ENCODE peak calls at places on chromosomes 12 and 14, in six cellular contexts. One of them, this sample, is unnamed.

GRCh38 chr12:77679701-77680100 is 151.0 kb upstream of the NAV3 start:
- DNase-seq in MV-4-11: no peak
- DNase-seq in iPS-NIHi11: no peak
- DNase-seq in upper lobe of right lung: no peak
- DNase-seq in NCI-H2107: no peak
- DNase-seq in naive thymus-derived CD8-positive, alpha-beta T cell: no peak
- DNase-seq in this sample: no peak

GRCh38 chr12:69415471-69416275 is 54.5 kb upstream of the FRS2 start:
- DNase-seq in MV-4-11: peak; percentile 36
- DNase-seq in iPS-NIHi11: peak; percentile 70
- DNase-seq in upper lobe of right lung: no peak
- DNase-seq in naive thymus-derived CD8-positive, alpha-beta T cell: no peak
- DNase-seq in NCI-H2107: no peak
- DNase-seq in this sample: peak; percentile 40

GRCh38 chr12:89544730-89545184 is 18.9 kb upstream of the POC1B start:
- DNase-seq in iPS-NIHi11: peak; percentile 26
- DNase-seq in MV-4-11: peak; percentile 88
- DNase-seq in upper lobe of right lung: peak; percentile 63
- DNase-seq in NCI-H2107: no peak
- DNase-seq in naive thymus-derived CD8-positive, alpha-beta T cell: no peak
- DNase-seq in this sample: no peak

GRCh38 chr12:104137175-104137901 is 672 bp downstream of the NFYB start:
- DNase-seq in iPS-NIHi11: peak; percentile 46
- DNase-seq in MV-4-11: peak; percentile 30
- DNase-seq in NCI-H2107: peak; percentile 29
- DNase-seq in upper lobe of right lung: peak; percentile 73
- DNase-seq in naive thymus-derived CD8-positive, alpha-beta T cell: peak; percentile 22
- DNase-seq in this sample: peak; percentile 23

GRCh38 chr12:49201595-49202295 is 12.9 kb upstream of the TUBA1A start:
- DNase-seq in upper lobe of right lung: no peak
- DNase-seq in NCI-H2107: peak; percentile 44
- DNase-seq in MV-4-11: no peak
- DNase-seq in iPS-NIHi11: peak; percentile 29
- DNase-seq in naive thymus-derived CD8-positive, alpha-beta T cell: peak; percentile 24
- DNase-seq in this sample: peak; percentile 36

GRCh38 chr12:56361487-56362129 is 1.0 kb downstream of the APOF start:
- DNase-seq in NCI-H2107: no peak
- DNase-seq in upper lobe of right lung: no peak
- DNase-seq in iPS-NIHi11: no peak
- DNase-seq in MV-4-11: no peak
- DNase-seq in naive thymus-derived CD8-positive, alpha-beta T cell: no peak
- DNase-seq in this sample: no peak

GRCh38 chr14:51236314-51236713 is 3.7 kb upstream of the TMX1 start:
- DNase-seq in iPS-NIHi11: no peak
- DNase-seq in MV-4-11: peak; percentile 92
- DNase-seq in NCI-H2107: no peak
- DNase-seq in naive thymus-derived CD8-positive, alpha-beta T cell: no peak
- DNase-seq in upper lobe of right lung: no peak
- DNase-seq in this sample: peak; percentile 38

GRCh38 chr12:70724444-70724843 is 87.2 kb upstream of the PTPRB start:
- DNase-seq in NCI-H2107: no peak
- DNase-seq in upper lobe of right lung: no peak
- DNase-seq in iPS-NIHi11: peak; percentile 45
- DNase-seq in MV-4-11: peak; percentile 4
- DNase-seq in naive thymus-derived CD8-positive, alpha-beta T cell: no peak
- DNase-seq in this sample: peak; percentile 40

GRCh38 chr12:123608192-123608591 is 6.3 kb downstream of the DDX55 start:
- DNase-seq in iPS-NIHi11: no peak
- DNase-seq in naive thymus-derived CD8-positive, alpha-beta T cell: no peak
- DNase-seq in upper lobe of right lung: no peak
- DNase-seq in NCI-H2107: no peak
- DNase-seq in MV-4-11: no peak
- DNase-seq in this sample: no peak

GRCh38 chr14:61561657-61562276 is 133.5 kb upstream of the HIF1A start:
- DNase-seq in iPS-NIHi11: peak; percentile 43
- DNase-seq in MV-4-11: peak; percentile 28
- DNase-seq in naive thymus-derived CD8-positive, alpha-beta T cell: no peak
- DNase-seq in upper lobe of right lung: peak; percentile 74
- DNase-seq in NCI-H2107: no peak
- DNase-seq in this sample: no peak

GRCh38 chr14:79842270-79842669 is 369.0 kb downstream of the DIO2 start:
- DNase-seq in MV-4-11: no peak
- DNase-seq in NCI-H2107: no peak
- DNase-seq in upper lobe of right lung: no peak
- DNase-seq in naive thymus-derived CD8-positive, alpha-beta T cell: no peak
- DNase-seq in iPS-NIHi11: no peak
- DNase-seq in this sample: no peak

GRCh38 chr12:12804011-12804410 is 9.1 kb upstream of the DDX47 start:
- DNase-seq in iPS-NIHi11: no peak
- DNase-seq in naive thymus-derived CD8-positive, alpha-beta T cell: no peak
- DNase-seq in upper lobe of right lung: no peak
- DNase-seq in NCI-H2107: no peak
- DNase-seq in MV-4-11: no peak
- DNase-seq in this sample: no peak

GRCh38 chr14:95667251-95667693 is 19.0 kb upstream of the TCL1B start:
- DNase-seq in MV-4-11: no peak
- DNase-seq in NCI-H2107: no peak
- DNase-seq in iPS-NIHi11: peak; percentile 53
- DNase-seq in naive thymus-derived CD8-positive, alpha-beta T cell: no peak
- DNase-seq in upper lobe of right lung: no peak
- DNase-seq in this sample: no peak

GRCh38 chr12:106982229-106982628 is 4.7 kb downstream of the MTERF2 start:
- DNase-seq in NCI-H2107: no peak
- DNase-seq in iPS-NIHi11: no peak
- DNase-seq in naive thymus-derived CD8-positive, alpha-beta T cell: no peak
- DNase-seq in MV-4-11: no peak
- DNase-seq in upper lobe of right lung: no peak
- DNase-seq in this sample: no peak

GRCh38 chr12:40336573-40337199 is 111.9 kb downstream of the LRRK2 start:
- DNase-seq in upper lobe of right lung: no peak
- DNase-seq in MV-4-11: no peak
- DNase-seq in NCI-H2107: no peak
- DNase-seq in iPS-NIHi11: peak; percentile 54
- DNase-seq in naive thymus-derived CD8-positive, alpha-beta T cell: no peak
- DNase-seq in this sample: peak; percentile 25

GRCh38 chr12:74847169-74847568 is 309.5 kb downstream of the ATXN7L3B start:
- DNase-seq in naive thymus-derived CD8-positive, alpha-beta T cell: no peak
- DNase-seq in iPS-NIHi11: no peak
- DNase-seq in NCI-H2107: no peak
- DNase-seq in MV-4-11: no peak
- DNase-seq in upper lobe of right lung: no peak
- DNase-seq in this sample: no peak

GRCh38 chr12:34186492-34186891 is 164.2 kb downstream of the ALG10 start:
- DNase-seq in iPS-NIHi11: no peak
- DNase-seq in MV-4-11: peak; percentile 66
- DNase-seq in upper lobe of right lung: no peak
- DNase-seq in NCI-H2107: no peak
- DNase-seq in naive thymus-derived CD8-positive, alpha-beta T cell: no peak
- DNase-seq in this sample: no peak

GRCh38 chr12:101773560-101774206 is 34.4 kb upstream of the SYCP3 start:
- DNase-seq in iPS-NIHi11: peak; percentile 77
- DNase-seq in upper lobe of right lung: no peak
- DNase-seq in naive thymus-derived CD8-positive, alpha-beta T cell: peak; percentile 58
- DNase-seq in MV-4-11: peak; percentile 79
- DNase-seq in NCI-H2107: peak; percentile 39
- DNase-seq in this sample: peak; percentile 82

GRCh38 chr12:72368719-72369505 is 96.7 kb downstream of the TRHDE start:
- DNase-seq in NCI-H2107: no peak
- DNase-seq in iPS-NIHi11: no peak
- DNase-seq in naive thymus-derived CD8-positive, alpha-beta T cell: no peak
- DNase-seq in MV-4-11: no peak
- DNase-seq in upper lobe of right lung: no peak
- DNase-seq in this sample: no peak

GRCh38 chr14:75675265-75675960 is 14.4 kb downstream of the TTLL5 start:
- DNase-seq in upper lobe of right lung: no peak
- DNase-seq in naive thymus-derived CD8-positive, alpha-beta T cell: no peak
- DNase-seq in iPS-NIHi11: peak; percentile 29
- DNase-seq in NCI-H2107: no peak
- DNase-seq in MV-4-11: peak; percentile 10
- DNase-seq in this sample: no peak

GRCh38 chr12:57815177-57816000 is 3.1 kb downstream of the AVIL start:
- DNase-seq in naive thymus-derived CD8-positive, alpha-beta T cell: no peak
- DNase-seq in MV-4-11: no peak
- DNase-seq in NCI-H2107: peak; percentile 85
- DNase-seq in upper lobe of right lung: peak; percentile 42
- DNase-seq in iPS-NIHi11: peak; percentile 67
- DNase-seq in this sample: no peak

GRCh38 chr14:59116984-59117415 is 71.5 kb upstream of the DAAM1 start:
- DNase-seq in upper lobe of right lung: no peak
- DNase-seq in naive thymus-derived CD8-positive, alpha-beta T cell: no peak
- DNase-seq in iPS-NIHi11: no peak
- DNase-seq in NCI-H2107: peak; percentile 10
- DNase-seq in MV-4-11: no peak
- DNase-seq in this sample: no peak

GRCh38 chr12:116466536-116466935 is 92.6 kb upstream of the MAP1LC3B2 start:
- DNase-seq in upper lobe of right lung: peak; percentile 28
- DNase-seq in naive thymus-derived CD8-positive, alpha-beta T cell: no peak
- DNase-seq in MV-4-11: no peak
- DNase-seq in iPS-NIHi11: no peak
- DNase-seq in NCI-H2107: no peak
- DNase-seq in this sample: no peak

GRCh38 chr14:65878586-65878985 is 466.1 kb downstream of the FUT8 start:
- DNase-seq in naive thymus-derived CD8-positive, alpha-beta T cell: no peak
- DNase-seq in iPS-NIHi11: no peak
- DNase-seq in MV-4-11: no peak
- DNase-seq in upper lobe of right lung: no peak
- DNase-seq in NCI-H2107: no peak
- DNase-seq in this sample: no peak

GRCh38 chr14:96754845-96755184 is 42.4 kb upstream of the VRK1 start:
- DNase-seq in iPS-NIHi11: peak; percentile 37
- DNase-seq in naive thymus-derived CD8-positive, alpha-beta T cell: no peak
- DNase-seq in NCI-H2107: no peak
- DNase-seq in upper lobe of right lung: no peak
- DNase-seq in MV-4-11: no peak
- DNase-seq in this sample: no peak

GRCh38 chr12:67827820-67828383 is 161.3 kb upstream of the IFNG-AS1 start:
- DNase-seq in naive thymus-derived CD8-positive, alpha-beta T cell: no peak
- DNase-seq in upper lobe of right lung: no peak
- DNase-seq in MV-4-11: no peak
- DNase-seq in NCI-H2107: no peak
- DNase-seq in iPS-NIHi11: peak; percentile 30
- DNase-seq in this sample: no peak

GRCh38 chr12:71000748-71001147 is 80.2 kb upstream of the PTPRR start:
- DNase-seq in upper lobe of right lung: no peak
- DNase-seq in iPS-NIHi11: no peak
- DNase-seq in NCI-H2107: no peak
- DNase-seq in MV-4-11: no peak
- DNase-seq in naive thymus-derived CD8-positive, alpha-beta T cell: no peak
- DNase-seq in this sample: no peak